ENCODE peak calls at places on chromosomes 1 and 21, in five cellular contexts. P, O, M, U and I are unnamed samples.

GRCh38 chr1:150764617-150765090 is 924 bp downstream of the CTSS start:
- DNase-seq in P (peak), O (no peak), M (peak), U (no peak), I (peak)

GRCh38 chr1:2275796-2276536 is 47.8 kb downstream of the SKI start:
- DNase-seq in P (peak), O (peak), M (no peak), U (no peak), I (peak)

GRCh38 chr1:223747838-223748335 is 35.5 kb downstream of the CAPN2 start:
- DNase-seq in P (peak), O (no peak), M (no peak), U (no peak), I (no peak)

GRCh38 chr1:204574016-204574855 is 58.0 kb downstream of the MDM4 start:
- DNase-seq in P (no peak), O (no peak), M (no peak), U (no peak), I (peak)

GRCh38 chr1:46394872-46395465 is 852 bp downstream of the FAAH start:
- DNase-seq in P (no peak), O (no peak), M (no peak), U (no peak), I (peak)

GRCh38 chr1:59418361-59418760 is 121.5 kb downstream of the FGGY start:
- DNase-seq in P (no peak), O (no peak), M (no peak), U (no peak), I (no peak)

GRCh38 chr21:45283611-45284455 is 3.9 kb downstream of the POFUT2 start:
- DNase-seq in P (no peak), O (peak), M (no peak), U (no peak), I (no peak)

GRCh38 chr1:9385801-9386573 is 93.3 kb downstream of the SPSB1 start:
- DNase-seq in P (no peak), O (no peak), M (no peak), U (no peak), I (no peak)

GRCh38 chr1:161082996-161083742 is 6.2 kb downstream of the NECTIN4 start:
- DNase-seq in P (peak), O (peak), M (peak), U (no peak), I (peak)

GRCh38 chr1:108057536-108057935 is 92.6 kb upstream of the VAV3 start:
- DNase-seq in P (peak), O (peak), M (no peak), U (no peak), I (no peak)

GRCh38 chr1:243415663-243416365 is 160.0 kb downstream of the SDCCAG8 start:
- DNase-seq in P (no peak), O (no peak), M (no peak), U (no peak), I (no peak)